ENCODE peak calls at places on chromosomes 5 and 9, in four cellular contexts. One of them, this sample, is unnamed.

GRCh38 chr5:62418462-62419076 is 6.0 kb downstream of the IPO11 start:
- ATAC-seq in stimulated activated effector memory CD8-positive, alpha-beta T cell treated with anti-CD3 and anti-CD28 coated beads, Interleukin-12 subunit alpha, Interleukin-12 subunit beta, amount 100 ng/mL, for 72 hours: no peak
- ATAC-seq in activated T-cell treated with anti-CD3 and anti-CD28 coated beads, Interleukin-2, amount 50 U/mL, for 72 hours: no peak
- ATAC-seq in Right ventricle myocardium superior: peak; percentile 84
- ATAC-seq in this sample: no peak

GRCh38 chr5:81632679-81633078 is 118.2 kb downstream of the SSBP2 start:
- ATAC-seq in Right ventricle myocardium superior: no peak
- ATAC-seq in activated T-cell treated with anti-CD3 and anti-CD28 coated beads, Interleukin-2, amount 50 U/mL, for 72 hours: peak; percentile 56
- ATAC-seq in stimulated activated effector memory CD8-positive, alpha-beta T cell treated with anti-CD3 and anti-CD28 coated beads, Interleukin-12 subunit alpha, Interleukin-12 subunit beta, amount 100 ng/mL, for 72 hours: peak; percentile 55
- ATAC-seq in this sample: peak; percentile 64

GRCh38 chr5:178113841-178114324 is 551 bp downstream of the N4BP3 start:
- ATAC-seq in activated T-cell treated with anti-CD3 and anti-CD28 coated beads, Interleukin-2, amount 50 U/mL, for 72 hours: peak; percentile 21
- ATAC-seq in Right ventricle myocardium superior: peak; percentile 13
- ATAC-seq in stimulated activated effector memory CD8-positive, alpha-beta T cell treated with anti-CD3 and anti-CD28 coated beads, Interleukin-12 subunit alpha, Interleukin-12 subunit beta, amount 100 ng/mL, for 72 hours: no peak
- ATAC-seq in this sample: peak; percentile 19

GRCh38 chr5:121745407-121745806 is 106.3 kb upstream of the FTMT start:
- ATAC-seq in Right ventricle myocardium superior: no peak
- ATAC-seq in activated T-cell treated with anti-CD3 and anti-CD28 coated beads, Interleukin-2, amount 50 U/mL, for 72 hours: no peak
- ATAC-seq in stimulated activated effector memory CD8-positive, alpha-beta T cell treated with anti-CD3 and anti-CD28 coated beads, Interleukin-12 subunit alpha, Interleukin-12 subunit beta, amount 100 ng/mL, for 72 hours: no peak
- ATAC-seq in this sample: no peak

GRCh38 chr5:14463629-14464028 is 118.0 kb upstream of the OTULINL start:
- ATAC-seq in activated T-cell treated with anti-CD3 and anti-CD28 coated beads, Interleukin-2, amount 50 U/mL, for 72 hours: no peak
- ATAC-seq in stimulated activated effector memory CD8-positive, alpha-beta T cell treated with anti-CD3 and anti-CD28 coated beads, Interleukin-12 subunit alpha, Interleukin-12 subunit beta, amount 100 ng/mL, for 72 hours: no peak
- ATAC-seq in Right ventricle myocardium superior: peak; percentile 69
- ATAC-seq in this sample: no peak

GRCh38 chr9:117644607-117645244 is 59.5 kb upstream of the TLR4 start:
- ATAC-seq in stimulated activated effector memory CD8-positive, alpha-beta T cell treated with anti-CD3 and anti-CD28 coated beads, Interleukin-12 subunit alpha, Interleukin-12 subunit beta, amount 100 ng/mL, for 72 hours: peak; percentile 45
- ATAC-seq in activated T-cell treated with anti-CD3 and anti-CD28 coated beads, Interleukin-2, amount 50 U/mL, for 72 hours: peak; percentile 33
- ATAC-seq in Right ventricle myocardium superior: peak; percentile 89
- ATAC-seq in this sample: peak; percentile 24

GRCh38 chr9:133429641-133430161 is 7.5 kb downstream of the ADAMTS13 start:
- ATAC-seq in Right ventricle myocardium superior: peak; percentile 66
- ATAC-seq in stimulated activated effector memory CD8-positive, alpha-beta T cell treated with anti-CD3 and anti-CD28 coated beads, Interleukin-12 subunit alpha, Interleukin-12 subunit beta, amount 100 ng/mL, for 72 hours: peak; percentile 31
- ATAC-seq in activated T-cell treated with anti-CD3 and anti-CD28 coated beads, Interleukin-2, amount 50 U/mL, for 72 hours: peak; percentile 40
- ATAC-seq in this sample: no peak

GRCh38 chr5:132500931-132501628 is 10.5 kb upstream of the IRF1 start:
- ATAC-seq in activated T-cell treated with anti-CD3 and anti-CD28 coated beads, Interleukin-2, amount 50 U/mL, for 72 hours: peak; percentile 49
- ATAC-seq in Right ventricle myocardium superior: peak; percentile 46
- ATAC-seq in stimulated activated effector memory CD8-positive, alpha-beta T cell treated with anti-CD3 and anti-CD28 coated beads, Interleukin-12 subunit alpha, Interleukin-12 subunit beta, amount 100 ng/mL, for 72 hours: peak; percentile 63
- ATAC-seq in this sample: peak; percentile 38

GRCh38 chr5:126456217-126456616 is 33.0 kb downstream of the GRAMD2B start:
- ATAC-seq in activated T-cell treated with anti-CD3 and anti-CD28 coated beads, Interleukin-2, amount 50 U/mL, for 72 hours: no peak
- ATAC-seq in stimulated activated effector memory CD8-positive, alpha-beta T cell treated with anti-CD3 and anti-CD28 coated beads, Interleukin-12 subunit alpha, Interleukin-12 subunit beta, amount 100 ng/mL, for 72 hours: no peak
- ATAC-seq in Right ventricle myocardium superior: no peak
- ATAC-seq in this sample: no peak

GRCh38 chr5:135715267-135716050 is 119.0 kb upstream of the SLC25A48 start:
- ATAC-seq in stimulated activated effector memory CD8-positive, alpha-beta T cell treated with anti-CD3 and anti-CD28 coated beads, Interleukin-12 subunit alpha, Interleukin-12 subunit beta, amount 100 ng/mL, for 72 hours: no peak
- ATAC-seq in Right ventricle myocardium superior: no peak
- ATAC-seq in activated T-cell treated with anti-CD3 and anti-CD28 coated beads, Interleukin-2, amount 50 U/mL, for 72 hours: no peak
- ATAC-seq in this sample: no peak

GRCh38 chr9:7533376-7534090 is 266.0 kb downstream of the DMAC1 start:
- ATAC-seq in activated T-cell treated with anti-CD3 and anti-CD28 coated beads, Interleukin-2, amount 50 U/mL, for 72 hours: peak; percentile 88
- ATAC-seq in stimulated activated effector memory CD8-positive, alpha-beta T cell treated with anti-CD3 and anti-CD28 coated beads, Interleukin-12 subunit alpha, Interleukin-12 subunit beta, amount 100 ng/mL, for 72 hours: peak; percentile 86
- ATAC-seq in Right ventricle myocardium superior: no peak
- ATAC-seq in this sample: peak; percentile 86

GRCh38 chr5:170439246-170439943 is 50.2 kb upstream of the KCNMB1 start:
- ATAC-seq in Right ventricle myocardium superior: no peak
- ATAC-seq in stimulated activated effector memory CD8-positive, alpha-beta T cell treated with anti-CD3 and anti-CD28 coated beads, Interleukin-12 subunit alpha, Interleukin-12 subunit beta, amount 100 ng/mL, for 72 hours: no peak
- ATAC-seq in activated T-cell treated with anti-CD3 and anti-CD28 coated beads, Interleukin-2, amount 50 U/mL, for 72 hours: no peak
- ATAC-seq in this sample: no peak

GRCh38 chr9:91047529-91047928 is 245.9 kb downstream of the SYK start:
- ATAC-seq in stimulated activated effector memory CD8-positive, alpha-beta T cell treated with anti-CD3 and anti-CD28 coated beads, Interleukin-12 subunit alpha, Interleukin-12 subunit beta, amount 100 ng/mL, for 72 hours: peak; percentile 85
- ATAC-seq in activated T-cell treated with anti-CD3 and anti-CD28 coated beads, Interleukin-2, amount 50 U/mL, for 72 hours: peak; percentile 85
- ATAC-seq in Right ventricle myocardium superior: no peak
- ATAC-seq in this sample: peak; percentile 83

GRCh38 chr5:158023266-158023665 is 164.3 kb upstream of the CLINT1 start:
- ATAC-seq in stimulated activated effector memory CD8-positive, alpha-beta T cell treated with anti-CD3 and anti-CD28 coated beads, Interleukin-12 subunit alpha, Interleukin-12 subunit beta, amount 100 ng/mL, for 72 hours: no peak
- ATAC-seq in Right ventricle myocardium superior: no peak
- ATAC-seq in activated T-cell treated with anti-CD3 and anti-CD28 coated beads, Interleukin-2, amount 50 U/mL, for 72 hours: no peak
- ATAC-seq in this sample: no peak

GRCh38 chr5:150082364-150082763 is 4.0 kb downstream of the CSF1R start:
- ATAC-seq in activated T-cell treated with anti-CD3 and anti-CD28 coated beads, Interleukin-2, amount 50 U/mL, for 72 hours: no peak
- ATAC-seq in Right ventricle myocardium superior: no peak
- ATAC-seq in stimulated activated effector memory CD8-positive, alpha-beta T cell treated with anti-CD3 and anti-CD28 coated beads, Interleukin-12 subunit alpha, Interleukin-12 subunit beta, amount 100 ng/mL, for 72 hours: no peak
- ATAC-seq in this sample: no peak

GRCh38 chr9:129633848-129634247 is 7.9 kb downstream of the NTMT1 start:
- ATAC-seq in stimulated activated effector memory CD8-positive, alpha-beta T cell treated with anti-CD3 and anti-CD28 coated beads, Interleukin-12 subunit alpha, Interleukin-12 subunit beta, amount 100 ng/mL, for 72 hours: no peak
- ATAC-seq in activated T-cell treated with anti-CD3 and anti-CD28 coated beads, Interleukin-2, amount 50 U/mL, for 72 hours: no peak
- ATAC-seq in Right ventricle myocardium superior: no peak
- ATAC-seq in this sample: no peak

GRCh38 chr5:140186155-140186753 is 11.3 kb downstream of the CYSTM1 start:
- ATAC-seq in stimulated activated effector memory CD8-positive, alpha-beta T cell treated with anti-CD3 and anti-CD28 coated beads, Interleukin-12 subunit alpha, Interleukin-12 subunit beta, amount 100 ng/mL, for 72 hours: no peak
- ATAC-seq in activated T-cell treated with anti-CD3 and anti-CD28 coated beads, Interleukin-2, amount 50 U/mL, for 72 hours: no peak
- ATAC-seq in Right ventricle myocardium superior: no peak
- ATAC-seq in this sample: no peak

GRCh38 chr9:69157751-69158466 is 16.2 kb upstream of the TJP2 start:
- ATAC-seq in stimulated activated effector memory CD8-positive, alpha-beta T cell treated with anti-CD3 and anti-CD28 coated beads, Interleukin-12 subunit alpha, Interleukin-12 subunit beta, amount 100 ng/mL, for 72 hours: no peak
- ATAC-seq in Right ventricle myocardium superior: no peak
- ATAC-seq in activated T-cell treated with anti-CD3 and anti-CD28 coated beads, Interleukin-2, amount 50 U/mL, for 72 hours: no peak
- ATAC-seq in this sample: no peak

GRCh38 chr9:114207034-114207815 is 51.9 kb downstream of the COL27A1 start:
- ATAC-seq in stimulated activated effector memory CD8-positive, alpha-beta T cell treated with anti-CD3 and anti-CD28 coated beads, Interleukin-12 subunit alpha, Interleukin-12 subunit beta, amount 100 ng/mL, for 72 hours: no peak
- ATAC-seq in Right ventricle myocardium superior: peak; percentile 88
- ATAC-seq in activated T-cell treated with anti-CD3 and anti-CD28 coated beads, Interleukin-2, amount 50 U/mL, for 72 hours: no peak
- ATAC-seq in this sample: no peak

GRCh38 chr9:130034570-130034969 is 8.4 kb downstream of the FNBP1 start:
- ATAC-seq in stimulated activated effector memory CD8-positive, alpha-beta T cell treated with anti-CD3 and anti-CD28 coated beads, Interleukin-12 subunit alpha, Interleukin-12 subunit beta, amount 100 ng/mL, for 72 hours: peak; percentile 76
- ATAC-seq in Right ventricle myocardium superior: no peak
- ATAC-seq in activated T-cell treated with anti-CD3 and anti-CD28 coated beads, Interleukin-2, amount 50 U/mL, for 72 hours: peak; percentile 71
- ATAC-seq in this sample: peak; percentile 53

GRCh38 chr5:174692381-174692780 is 32.0 kb upstream of the MSX2 start:
- ATAC-seq in Right ventricle myocardium superior: no peak
- ATAC-seq in activated T-cell treated with anti-CD3 and anti-CD28 coated beads, Interleukin-2, amount 50 U/mL, for 72 hours: no peak
- ATAC-seq in stimulated activated effector memory CD8-positive, alpha-beta T cell treated with anti-CD3 and anti-CD28 coated beads, Interleukin-12 subunit alpha, Interleukin-12 subunit beta, amount 100 ng/mL, for 72 hours: no peak
- ATAC-seq in this sample: no peak

GRCh38 chr5:40258205-40258604 is 421.5 kb upstream of the PTGER4 start:
- ATAC-seq in Right ventricle myocardium superior: peak; percentile 48
- ATAC-seq in stimulated activated effector memory CD8-positive, alpha-beta T cell treated with anti-CD3 and anti-CD28 coated beads, Interleukin-12 subunit alpha, Interleukin-12 subunit beta, amount 100 ng/mL, for 72 hours: no peak
- ATAC-seq in activated T-cell treated with anti-CD3 and anti-CD28 coated beads, Interleukin-2, amount 50 U/mL, for 72 hours: peak; percentile 85
- ATAC-seq in this sample: peak; percentile 28

GRCh38 chr9:127534250-127534649 is 77.8 kb upstream of the STXBP1 start:
- ATAC-seq in stimulated activated effector memory CD8-positive, alpha-beta T cell treated with anti-CD3 and anti-CD28 coated beads, Interleukin-12 subunit alpha, Interleukin-12 subunit beta, amount 100 ng/mL, for 72 hours: no peak
- ATAC-seq in activated T-cell treated with anti-CD3 and anti-CD28 coated beads, Interleukin-2, amount 50 U/mL, for 72 hours: no peak
- ATAC-seq in Right ventricle myocardium superior: no peak
- ATAC-seq in this sample: no peak

GRCh38 chr5:72596956-72597355 is 89.7 kb upstream of the ZNF366 start:
- ATAC-seq in Right ventricle myocardium superior: peak; percentile 19
- ATAC-seq in stimulated activated effector memory CD8-positive, alpha-beta T cell treated with anti-CD3 and anti-CD28 coated beads, Interleukin-12 subunit alpha, Interleukin-12 subunit beta, amount 100 ng/mL, for 72 hours: no peak
- ATAC-seq in activated T-cell treated with anti-CD3 and anti-CD28 coated beads, Interleukin-2, amount 50 U/mL, for 72 hours: no peak
- ATAC-seq in this sample: no peak

GRCh38 chr9:113504725-113505590 is 41.4 kb downstream of the RGS3 start:
- ATAC-seq in Right ventricle myocardium superior: no peak
- ATAC-seq in stimulated activated effector memory CD8-positive, alpha-beta T cell treated with anti-CD3 and anti-CD28 coated beads, Interleukin-12 subunit alpha, Interleukin-12 subunit beta, amount 100 ng/mL, for 72 hours: no peak
- ATAC-seq in activated T-cell treated with anti-CD3 and anti-CD28 coated beads, Interleukin-2, amount 50 U/mL, for 72 hours: peak; percentile 7
- ATAC-seq in this sample: no peak

GRCh38 chr9:3361115-3361514 is 164.7 kb downstream of the RFX3 start:
- ATAC-seq in activated T-cell treated with anti-CD3 and anti-CD28 coated beads, Interleukin-2, amount 50 U/mL, for 72 hours: no peak
- ATAC-seq in Right ventricle myocardium superior: no peak
- ATAC-seq in stimulated activated effector memory CD8-positive, alpha-beta T cell treated with anti-CD3 and anti-CD28 coated beads, Interleukin-12 subunit alpha, Interleukin-12 subunit beta, amount 100 ng/mL, for 72 hours: no peak
- ATAC-seq in this sample: no peak

GRCh38 chr5:41095324-41096101 is 24.4 kb upstream of the MROH2B start:
- ATAC-seq in Right ventricle myocardium superior: peak; percentile 9
- ATAC-seq in activated T-cell treated with anti-CD3 and anti-CD28 coated beads, Interleukin-2, amount 50 U/mL, for 72 hours: no peak
- ATAC-seq in stimulated activated effector memory CD8-positive, alpha-beta T cell treated with anti-CD3 and anti-CD28 coated beads, Interleukin-12 subunit alpha, Interleukin-12 subunit beta, amount 100 ng/mL, for 72 hours: no peak
- ATAC-seq in this sample: no peak

This sample was measured in activated T-helper 17 cell treated with anti-CD3 and anti-CD28 coated beads, Interleukin-2, amount 50 U/mL, for 72 hours.